ENCODE peak calls at places on chromosomes 16 and 17, in eight cellular contexts. S is PC-9, P is foreskin keratinocyte, U is H9, N is RWPE1, D is uterus, G is breast epithelium, V is upper lobe of left lung. O is an unnamed sample.
A peak's percentile ranks its signal among the peaks of the same experiment; 100 is the strongest.

GRCh38 chr17:9220466-9221230 is 199.3 kb downstream of the NTN1 start:
- DNase-seq in S (no peak), P (no peak), U (no peak), N (no peak), D (no peak), G (no peak), V (no peak), O (no peak)

GRCh38 chr17:79650861-79651260 is 40.0 kb upstream of the RBFOX3 start:
- DNase-seq in S (no peak), P (no peak), U (peak; percentile 24), N (no peak), D (no peak), G (no peak), V (no peak), O (no peak)

GRCh38 chr17:80880650-80880989 is 111.0 kb upstream of the CHMP6 start:
- DNase-seq in S (no peak), P (no peak), U (no peak), N (no peak), D (no peak), G (no peak), V (no peak), O (no peak)

GRCh38 chr16:50585331-50585776 is 37.2 kb downstream of the NKD1 start:
- DNase-seq in S (no peak), P (no peak), U (no peak), N (no peak), D (peak; percentile 90), G (peak; percentile 64), V (peak; percentile 32), O (peak; percentile 29)

GRCh38 chr16:84791088-84791487 is 28.7 kb upstream of the CRISPLD2 start:
- DNase-seq in S (no peak), P (no peak), U (no peak), N (no peak), D (no peak), G (no peak), V (no peak), O (no peak)

GRCh38 chr17:83053021-83053778 is 26.2 kb upstream of the METRNL start:
- DNase-seq in S (no peak), P (no peak), U (peak; percentile 49), N (no peak), D (peak; percentile 39), G (no peak), V (no peak), O (no peak)

GRCh38 chr16:58510097-58510775 is 5.1 kb upstream of the SETD6 start:
- DNase-seq in S (no peak), P (no peak), U (no peak), N (no peak), D (no peak), G (no peak), V (no peak), O (no peak)

GRCh38 chr17:79752175-79752574 is 21.4 kb downstream of the ENPP7 start:
- DNase-seq in S (no peak), P (no peak), U (no peak), N (no peak), D (no peak), G (no peak), V (no peak), O (no peak)

GRCh38 chr17:59366040-59366757 is 34.7 kb downstream of the YPEL2 start:
- DNase-seq in S (peak; percentile 41), P (no peak), U (peak; percentile 95), N (no peak), D (no peak), G (no peak), V (peak; percentile 35), O (no peak)

GRCh38 chr16:50282010-50282538 is 15.7 kb downstream of the ADCY7 start:
- DNase-seq in S (no peak), P (no peak), U (no peak), N (no peak), D (no peak), G (peak; percentile 35), V (peak; percentile 89), O (peak; percentile 72)

GRCh38 chr17:35811759-35812158 is 2.5 kb downstream of the TAF15 start:
- DNase-seq in S (no peak), P (no peak), U (no peak), N (no peak), D (no peak), G (no peak), V (no peak), O (no peak)
- H3K27ac ChIP-seq in S (no peak overlapping the region), P (no peak overlapping the region), U (no peak overlapping the region), N (no peak overlapping the region), D (no peak overlapping the region), G (no peak overlapping the region), V (no peak overlapping the region), O (no peak overlapping the region)

GRCh38 chr17:72725432-72726068 is 366.9 kb downstream of the SLC39A11 start:
- DNase-seq in S (no peak), P (no peak), U (peak; percentile 76), N (peak; percentile 48), D (peak; percentile 16), G (peak; percentile 37), V (peak; percentile 64), O (peak; percentile 41)

GRCh38 chr17:72720494-72720825 is 372.0 kb downstream of the SLC39A11 start:
- DNase-seq in S (no peak), P (no peak), U (no peak), N (no peak), D (no peak), G (no peak), V (no peak), O (no peak)

GRCh38 chr17:72726936-72727335 is 365.6 kb downstream of the SLC39A11 start:
- DNase-seq in S (no peak), P (no peak), U (no peak), N (no peak), D (no peak), G (no peak), V (peak; percentile 40), O (no peak)

GRCh38 chr17:72719582-72720493 is 372.6 kb downstream of the SLC39A11 start:
- DNase-seq in S (no peak), P (no peak), U (no peak), N (no peak), D (no peak), G (no peak), V (peak; percentile 36), O (no peak)

DNA sequence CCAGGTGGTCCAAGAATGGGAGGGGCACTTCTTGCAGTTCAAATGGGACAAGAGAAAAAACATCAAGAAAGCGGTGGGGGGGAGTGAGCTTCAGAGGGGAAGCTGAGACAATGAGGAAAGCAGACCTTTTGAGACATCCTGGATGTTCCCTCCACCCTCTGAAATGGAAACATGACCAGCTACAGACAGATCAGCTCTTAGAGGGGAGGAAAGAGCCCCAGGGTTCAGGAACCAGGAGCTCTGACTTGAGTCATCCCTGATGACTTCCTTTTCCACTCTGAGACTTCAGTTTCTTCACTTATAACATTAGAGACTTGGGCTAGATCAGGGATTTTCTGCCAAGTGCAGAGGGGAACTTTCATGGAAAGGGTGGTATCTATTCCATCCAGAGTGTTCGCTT is 368.1 kb downstream of the SLC39A11 start:
- DNase-seq in S (peak; percentile 58), P (no peak), U (no peak), N (no peak), D (no peak), G (no peak), V (no peak), O (no peak)
- TF ChIP-seq CTCF in S (no peak), P (no peak), U (no peak), N (no peak), D (no peak), G (no peak), V (no peak), O (no peak)

GRCh38 chr16:75947626-75948239 is 221.4 kb upstream of the CPHXL start:
- DNase-seq in S (no peak), P (no peak), U (no peak), N (no peak), D (no peak), G (no peak), V (no peak), O (no peak)

GRCh38 chr16:75942351-75942750 is 216.1 kb upstream of the CPHXL start:
- DNase-seq in S (no peak), P (no peak), U (no peak), N (no peak), D (no peak), G (no peak), V (no peak), O (no peak)

GRCh38 chr16:75942901-75943300 is 216.6 kb upstream of the CPHXL start:
- DNase-seq in S (no peak), P (no peak), U (no peak), N (no peak), D (no peak), G (no peak), V (no peak), O (no peak)

GRCh38 chr16:75946058-75946457 is 219.8 kb upstream of the CPHXL start:
- DNase-seq in S (no peak), P (no peak), U (no peak), N (no peak), D (no peak), G (no peak), V (no peak), O (no peak)

GRCh38 chr16:75943705-75944514 is 217.6 kb upstream of the CPHXL start:
- DNase-seq in S (no peak), P (no peak), U (no peak), N (no peak), D (no peak), G (no peak), V (no peak), O (no peak)
- H3K27ac ChIP-seq in S (no peak overlapping the region), P (no peak overlapping the region), U (no peak overlapping the region), N (no peak overlapping the region), D (no peak overlapping the region), G (no peak overlapping the region), V (no peak overlapping the region), O (no peak overlapping the region)

GRCh38 chr17:19492140-19492539 is 41.5 kb upstream of the SLC47A1 start:
- DNase-seq in S (no peak), P (no peak), U (peak; percentile 50), N (no peak), D (no peak), G (no peak), V (no peak), O (no peak)

GRCh38 chr17:19485800-19486340 is 47.8 kb upstream of the SLC47A1 start:
- DNase-seq in S (no peak), P (no peak), U (no peak), N (no peak), D (no peak), G (no peak), V (no peak), O (no peak)

GRCh38 chr17:19482571-19482970 is 51.1 kb upstream of the SLC47A1 start:
- DNase-seq in S (peak; percentile 64), P (peak; percentile 45), U (no peak), N (peak; percentile 24), D (no peak), G (no peak), V (no peak), O (no peak)

GRCh38 chr17:19486351-19487008 is 47.2 kb upstream of the SLC47A1 start:
- DNase-seq in S (no peak), P (no peak), U (no peak), N (no peak), D (no peak), G (no peak), V (no peak), O (no peak)

DNA sequence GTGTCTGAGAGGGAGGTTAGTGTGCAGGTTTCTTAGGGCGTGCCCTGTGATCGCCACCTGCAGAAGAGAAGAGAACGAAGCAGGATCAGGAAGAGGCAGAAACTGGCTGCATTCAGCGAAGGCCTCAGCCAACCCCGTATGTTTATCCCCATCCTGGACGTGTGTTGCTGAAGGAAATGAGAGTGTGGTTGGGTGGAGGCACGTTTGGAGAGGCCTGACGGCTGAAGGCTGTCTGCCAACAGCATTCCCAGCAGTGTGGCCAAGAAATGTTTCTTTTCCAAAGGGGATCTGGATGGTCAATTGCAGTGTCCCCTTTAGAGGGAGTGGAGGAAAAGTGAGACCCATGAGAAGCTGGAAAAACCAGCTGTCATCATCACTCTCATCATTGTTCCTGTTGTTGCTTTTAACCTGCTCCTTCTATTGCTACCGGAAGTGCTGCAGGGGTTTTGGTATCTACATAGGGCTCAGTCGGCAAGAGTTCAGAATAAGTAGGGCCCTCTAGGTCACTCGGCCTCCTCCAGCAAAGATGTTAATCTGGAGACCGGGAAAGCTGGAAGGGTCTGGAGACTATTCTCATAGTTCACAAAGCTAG is 46.5 kb upstream of the SLC47A1 start:
- DNase-seq in S (no peak), P (no peak), U (no peak), N (no peak), D (peak; percentile 53), G (no peak), V (no peak), O (no peak)
- TF ChIP-seq CTCF in S (no peak), P (no peak), U (no peak), N (no peak), D (no peak), G (no peak), V (no peak), O (no peak)

O was measured in heart right ventricle.